ENCODE peak calls at places on chromosome 9, in six cellular contexts. R, Q, Y, F, O and U are unnamed samples.

GRCh38 chr9:22308177-22308576 is 138.4 kb upstream of the DMRTA1 start:
- DNase-seq in O (no peak), R (peak), Q (no peak), Y (no peak), F (no peak), U (no peak)

GRCh38 chr9:129549684-129550083 is 71.2 kb downstream of the C9orf50 start:
- DNase-seq in Q (no peak), F (no peak), O (no peak), R (no peak), Y (no peak), U (no peak)

GRCh38 chr9:136546697-136547481 is 1.0 kb upstream of the NOTCH1 start:
- DNase-seq in F (peak), Y (no peak), R (no peak), Q (no peak), O (peak), U (peak)

GRCh38 chr9:33476503-33476902 is 2.8 kb upstream of the NOL6 start:
- DNase-seq in F (no peak), Q (no peak), R (no peak), Y (no peak), O (no peak), U (no peak)

GRCh38 chr9:14768561-14769234 is 46.2 kb upstream of the CER1 start:
- DNase-seq in R (peak), O (no peak), Y (no peak), F (peak), Q (peak), U (no peak)

GRCh38 chr9:98217255-98217654 is 24.8 kb upstream of the CORO2A start:
- DNase-seq in O (no peak), R (no peak), Y (no peak), F (no peak), Q (no peak), U (no peak)

GRCh38 chr9:133495327-133496293 is 16.7 kb upstream of the SLC2A6 start:
- DNase-seq in F (no peak), R (no peak), O (no peak), Y (no peak), Q (no peak), U (no peak)

GRCh38 chr9:72526901-72527800 is 5.7 kb downstream of the TMC1 start:
- DNase-seq in R (no peak), F (peak), Y (peak), Q (peak), O (peak), U (peak)

GRCh38 chr9:96376926-96377874 is 6.3 kb downstream of the SLC35D2 start:
- DNase-seq in F (no peak), Q (peak), Y (no peak), R (no peak), O (peak), U (no peak)

GRCh38 chr9:97772145-97772544 is 75.0 kb upstream of the XPA start:
- DNase-seq in R (no peak), Y (no peak), O (no peak), F (no peak), Q (no peak), U (no peak)

GRCh38 chr9:20835364-20836286 is 151.6 kb downstream of the FOCAD start:
- DNase-seq in F (no peak), O (no peak), Q (no peak), Y (no peak), R (peak), U (no peak)

GRCh38 chr9:90939367-90939766 is 137.7 kb downstream of the SYK start:
- DNase-seq in Y (no peak), Q (no peak), R (no peak), O (no peak), F (no peak), U (no peak)

GRCh38 chr9:135790356-135790755 is 88.4 kb downstream of the KCNT1 start:
- DNase-seq in Y (no peak), F (no peak), Q (no peak), O (no peak), R (no peak), U (no peak)

GRCh38 chr9:3241290-3241689 is 284.5 kb downstream of the RFX3 start:
- DNase-seq in Q (no peak), F (no peak), O (no peak), Y (no peak), R (no peak), U (no peak)

GRCh38 chr9:87959916-87960581 is 14.3 kb downstream of the CDK20 start:
- DNase-seq in R (no peak), Y (no peak), O (no peak), Q (no peak), F (no peak), U (no peak)

GRCh38 chr9:133100518-133101355 is 20.3 kb downstream of the RALGDS start:
- DNase-seq in F (no peak), Q (no peak), O (no peak), Y (no peak), R (no peak), U (peak)

GRCh38 chr9:98607787-98608186 is 100.9 kb downstream of the GABBR2 start:
- DNase-seq in Y (no peak), O (no peak), Q (peak), F (no peak), R (no peak), U (no peak)

GRCh38 chr9:36898621-36899020 is 135.4 kb downstream of the PAX5 start:
- DNase-seq in O (no peak), Y (no peak), R (no peak), F (no peak), Q (no peak), U (no peak)

GRCh38 chr9:75138260-75139040 is 50.1 kb downstream of the OSTF1 start:
- DNase-seq in F (no peak), R (no peak), Q (no peak), Y (no peak), O (no peak), U (no peak)

GRCh38 chr9:32875748-32876147 is 92.4 kb downstream of the TMEM215 start:
- DNase-seq in O (no peak), F (peak), R (no peak), Y (no peak), Q (no peak), U (no peak)

GRCh38 chr9:27355166-27355565 is 58.2 kb upstream of the EQTN start:
- DNase-seq in F (no peak), R (no peak), Y (no peak), Q (no peak), O (no peak), U (no peak)

GRCh38 chr9:134377976-134378375 is 51.7 kb downstream of the RXRA start:
- DNase-seq in R (no peak), Y (no peak), O (no peak), F (no peak), Q (no peak), U (no peak)

GRCh38 chr9:113547501-113547900 is 84.0 kb downstream of the RGS3 start:
- DNase-seq in O (no peak), Q (no peak), R (no peak), F (no peak), Y (no peak), U (no peak)

GRCh38 chr9:137973829-137974416 is 96.3 kb downstream of the CACNA1B start:
- DNase-seq in R (no peak), F (no peak), Q (no peak), Y (no peak), O (peak), U (no peak)

GRCh38 chr9:129320575-129321311 is 142.7 kb upstream of the IER5L start:
- DNase-seq in F (peak), Q (peak), R (peak), Y (peak), O (peak), U (peak)

GRCh38 chr9:13628526-13628925 is 349.0 kb upstream of the MPDZ start:
- DNase-seq in O (no peak), Y (no peak), F (no peak), Q (no peak), R (no peak), U (no peak)

GRCh38 chr9:129333961-129334743 is 156.1 kb upstream of the IER5L start:
- DNase-seq in O (no peak), R (no peak), F (no peak), Y (no peak), Q (no peak), U (no peak)

GRCh38 chr9:81584099-81584498 is 105.2 kb downstream of the TLE1 start:
- DNase-seq in Q (no peak), R (no peak), O (no peak), F (no peak), Y (no peak), U (no peak)

GRCh38 chr9:136886610-136887597 is 588 bp downstream of the TRAF2 start:
- DNase-seq in R (no peak), Y (no peak), O (peak), Q (no peak), F (peak), U (peak)

GRCh38 chr9:33467526-33467925 is 6.2 kb downstream of the NOL6 start:
- DNase-seq in Y (no peak), F (no peak), R (no peak), Q (no peak), O (no peak), U (no peak)

GRCh38 chr9:129500166-129500862 is 120.6 kb downstream of the C9orf50 start:
- DNase-seq in Q (no peak), O (no peak), Y (no peak), R (no peak), F (no peak), U (no peak)